ENCODE peak calls at places on chromosomes 11 and 22, in nine cellular contexts. X is HCT116, Z is endothelial cell of umbilical vein, V is upper lobe of left lung, J is spleen, W is sigmoid colon, B is prostate gland, H is K562, U is stomach. G is an unnamed sample.

GRCh38 chr11:110758012-110758411 is 45.8 kb upstream of the ARHGAP20 start:
- DNase-seq in X (no peak), Z (no peak), V (no peak), J (no peak), W (no peak), B (no peak), H (no peak), U (no peak), G (no peak)

GRCh38 chr11:64121637-64122410 is 44.1 kb downstream of the MACROD1 start:
- DNase-seq in X (no peak), Z (no peak), V (no peak), J (no peak), W (no peak), B (no peak), H (no peak), U (no peak), G (no peak)

GRCh38 chr11:10544491-10545470 is 3.8 kb upstream of the RNF141 start:
- DNase-seq in X (no peak), Z (no peak), V (no peak), J (peak), W (no peak), B (no peak), H (no peak), U (no peak), G (no peak)

GRCh38 chr11:102456381-102456780 is 3.8 kb upstream of the TMEM123 start:
- DNase-seq in X (no peak), Z (no peak), V (peak), J (no peak), W (no peak), B (no peak), H (no peak), U (no peak), G (no peak)

GRCh38 chr11:115930886-115931537 is 426.8 kb upstream of the CADM1 start:
- DNase-seq in X (no peak), Z (no peak), V (no peak), J (no peak), W (no peak), B (no peak), H (no peak), U (no peak), G (peak)

GRCh38 chr11:73516080-73516479 is 81.8 kb downstream of the FAM168A start:
- DNase-seq in X (no peak), Z (no peak), V (no peak), J (no peak), W (no peak), B (no peak), H (no peak), U (no peak), G (no peak)

GRCh38 chr11:70191495-70192140 is 11.5 kb upstream of the FADD start:
- DNase-seq in X (peak), Z (peak), V (peak), J (peak), W (no peak), B (peak), H (peak), U (peak), G (peak)

GRCh38 chr11:62539238-62539925 is 7.2 kb downstream of the AHNAK start:
- DNase-seq in X (no peak), Z (peak), V (peak), J (no peak), W (peak), B (no peak), H (peak), U (peak), G (peak)

GRCh38 chr22:23745780-23746179 is 5.1 kb downstream of the ZNF70 start:
- DNase-seq in X (no peak), Z (no peak), V (no peak), J (no peak), W (no peak), B (no peak), H (no peak), U (peak), G (no peak)

GRCh38 chr22:20282901-20283673 is 15.0 kb upstream of the RTN4R start:
- DNase-seq in X (no peak), Z (no peak), V (no peak), J (no peak), W (no peak), B (no peak), H (peak), U (no peak), G (no peak)

GRCh38 chr11:111906680-111907079 is 4.9 kb downstream of the CRYAB start:
- DNase-seq in X (no peak), Z (no peak), V (no peak), J (no peak), W (no peak), B (no peak), H (no peak), U (no peak), G (no peak)

GRCh38 chr11:36361901-36362391 is 65.9 kb downstream of the PRR5L start:
- DNase-seq in X (no peak), Z (no peak), V (peak), J (no peak), W (no peak), B (no peak), H (no peak), U (no peak), G (no peak)

GRCh38 chr11:67437082-67437821 is at the start of gene PTPRCAP:
- DNase-seq in X (no peak), Z (no peak), V (no peak), J (peak), W (no peak), B (no peak), H (peak), U (peak), G (peak)

GRCh38 chr11:125295922-125296321 is 131.4 kb downstream of the PKNOX2 start:
- DNase-seq in X (no peak), Z (peak), V (no peak), J (no peak), W (peak), B (no peak), H (no peak), U (no peak), G (no peak)

GRCh38 chr11:131425285-131425684 is 54.9 kb downstream of the NTM start:
- DNase-seq in X (no peak), Z (no peak), V (no peak), J (no peak), W (no peak), B (no peak), H (no peak), U (peak), G (no peak)

GRCh38 chr11:21511835-21512440 is 680.9 kb upstream of the ANO5 start:
- DNase-seq in X (peak), Z (no peak), V (peak), J (no peak), W (no peak), B (peak), H (peak), U (peak), G (peak)

GRCh38 chr11:130272336-130272735 is 42.4 kb downstream of the ZBTB44 start:
- DNase-seq in X (no peak), Z (no peak), V (no peak), J (no peak), W (no peak), B (no peak), H (no peak), U (no peak), G (no peak)

GRCh38 chr22:39814899-39815298 is 78.7 kb downstream of the ENTHD1 start:
- DNase-seq in X (no peak), Z (no peak), V (no peak), J (no peak), W (no peak), B (no peak), H (no peak), U (no peak), G (no peak)

GRCh38 chr11:70270877-70271634 is 566 bp downstream of the PPFIA1 start:
- DNase-seq in X (no peak), Z (peak), V (peak), J (peak), W (peak), B (no peak), H (peak), U (peak), G (peak)

GRCh38 chr22:48757581-48757980 is 1070.1 kb downstream of the BRD1 start:
- DNase-seq in X (no peak), Z (no peak), V (peak), J (peak), W (peak), B (no peak), H (no peak), U (peak), G (no peak)

GRCh38 chr22:46953968-46954755 is 191.7 kb downstream of the TBC1D22A start:
- DNase-seq in X (no peak), Z (no peak), V (no peak), J (no peak), W (no peak), B (no peak), H (peak), U (no peak), G (no peak)

GRCh38 chr11:106989056-106989455 is 29.2 kb downstream of the GUCY1A2 start:
- DNase-seq in X (no peak), Z (no peak), V (no peak), J (no peak), W (no peak), B (no peak), H (no peak), U (no peak), G (no peak)

GRCh38 chr22:40310081-40310770 is 36.1 kb upstream of the ADSL start:
- DNase-seq in X (no peak), Z (no peak), V (no peak), J (no peak), W (peak), B (no peak), H (no peak), U (no peak), G (peak)

GRCh38 chr22:39215430-39216142 is 29.2 kb downstream of the PDGFB start:
- DNase-seq in X (peak), Z (no peak), V (peak), J (peak), W (peak), B (no peak), H (peak), U (no peak), G (no peak)

GRCh38 chr22:46592390-46592872 is 27.8 kb upstream of the GRAMD4 start:
- DNase-seq in X (no peak), Z (peak), V (no peak), J (peak), W (peak), B (no peak), H (peak), U (no peak), G (peak)

GRCh38 chr11:69155302-69156198 is at the start of gene SMIM38:
- DNase-seq in X (no peak), Z (no peak), V (no peak), J (peak), W (no peak), B (no peak), H (peak), U (peak), G (no peak)

GRCh38 chr11:92642146-92642919 is 327.1 kb upstream of the MTNR1B start:
- DNase-seq in X (no peak), Z (no peak), V (no peak), J (no peak), W (no peak), B (no peak), H (no peak), U (no peak), G (no peak)

GRCh38 chr22:48464246-48464645 is 1363.4 kb downstream of the BRD1 start:
- DNase-seq in X (no peak), Z (no peak), V (peak), J (peak), W (no peak), B (no peak), H (no peak), U (no peak), G (no peak)

GRCh38 chr11:45815747-45816146 is 10.8 kb downstream of the SLC35C1 start:
- DNase-seq in X (no peak), Z (no peak), V (no peak), J (peak), W (peak), B (no peak), H (peak), U (no peak), G (no peak)

GRCh38 chr11:34063061-34063795 is 11.7 kb downstream of the CAPRIN1 start:
- DNase-seq in X (no peak), Z (no peak), V (no peak), J (no peak), W (no peak), B (no peak), H (no peak), U (no peak), G (no peak)

GRCh38 chr11:31641477-31642062 is 132.0 kb downstream of the ELP4 start:
- DNase-seq in X (peak), Z (peak), V (peak), J (no peak), W (no peak), B (peak), H (peak), U (peak), G (peak)

GRCh38 chr11:75141166-75141565 is 9.7 kb upstream of the SLCO2B1 start:
- DNase-seq in X (no peak), Z (no peak), V (no peak), J (no peak), W (no peak), B (no peak), H (no peak), U (no peak), G (no peak)

GRCh38 chr11:44630511-44631210 is 65.2 kb downstream of the CD82 start:
- DNase-seq in X (no peak), Z (no peak), V (no peak), J (peak), W (peak), B (peak), H (no peak), U (peak), G (peak)

GRCh38 chr11:1863352-1864215 is 10.7 kb downstream of the LSP1 start:
- DNase-seq in X (peak), Z (peak), V (peak), J (peak), W (peak), B (peak), H (peak), U (peak), G (peak)

GRCh38 chr11:112173152-112173551 is 2.2 kb upstream of the BCO2 start:
- DNase-seq in X (no peak), Z (no peak), V (peak), J (no peak), W (no peak), B (no peak), H (no peak), U (no peak), G (no peak)

GRCh38 chr11:121929581-121929980 is 186.4 kb downstream of the BLID start:
- DNase-seq in X (no peak), Z (peak), V (no peak), J (no peak), W (no peak), B (no peak), H (no peak), U (no peak), G (no peak)

GRCh38 chr11:798093-798713 is at the start of gene SLC25A22:
- DNase-seq in X (no peak), Z (peak), V (peak), J (peak), W (no peak), B (peak), H (peak), U (peak), G (peak)

GRCh38 chr11:78499971-78500370 is 74.7 kb downstream of the NARS2 start:
- DNase-seq in X (no peak), Z (peak), V (no peak), J (no peak), W (no peak), B (no peak), H (no peak), U (no peak), G (no peak)

GRCh38 chr22:38177926-38178604 is 3.6 kb downstream of the PLA2G6 start:
- DNase-seq in X (peak), Z (peak), V (peak), J (no peak), W (peak), B (peak), H (no peak), U (peak), G (peak)
- TF ChIP-seq POLR2A in X (no peak), Z (no peak), V (no peak), J (no peak), W (no peak), B (peak), H (no peak), U (no peak), G (no peak)

GRCh38 chr22:30239421-30240405 is 6.8 kb downstream of the LIF start:
- DNase-seq in X (no peak), Z (no peak), V (no peak), J (no peak), W (no peak), B (no peak), H (no peak), U (no peak), G (no peak)

GRCh38 chr22:30238661-30239420 is 7.7 kb downstream of the LIF start:
- DNase-seq in X (no peak), Z (no peak), V (no peak), J (no peak), W (peak), B (no peak), H (peak), U (no peak), G (peak)

GRCh38 chr22:30238136-30238535 is 8.4 kb downstream of the LIF start:
- DNase-seq in X (no peak), Z (no peak), V (no peak), J (no peak), W (no peak), B (no peak), H (no peak), U (no peak), G (no peak)

GRCh38 chr22:30241576-30242371 is 4.8 kb downstream of the LIF start:
- DNase-seq in X (no peak), Z (no peak), V (no peak), J (no peak), W (no peak), B (no peak), H (no peak), U (no peak), G (no peak)

GRCh38 chr22:30240541-30241417 is 5.8 kb downstream of the LIF start:
- DNase-seq in X (no peak), Z (no peak), V (no peak), J (no peak), W (no peak), B (no peak), H (no peak), U (no peak), G (no peak)
- TF ChIP-seq POLR2AphosphoS5 in X (peak), Z (no peak), V (no peak), J (no peak), W (no peak), B (no peak), H (no peak), U (no peak), G (no peak)

GRCh38 chr11:8757533-8757932 is 74.9 kb downstream of the RPL27A start:
- DNase-seq in X (no peak), Z (no peak), V (no peak), J (no peak), W (peak), B (no peak), H (no peak), U (no peak), G (no peak)

GRCh38 chr11:8757047-8757446 is 74.5 kb downstream of the RPL27A start:
- DNase-seq in X (no peak), Z (no peak), V (no peak), J (no peak), W (peak), B (no peak), H (no peak), U (no peak), G (no peak)

GRCh38 chr11:8760896-8761295 is 78.3 kb downstream of the RPL27A start:
- DNase-seq in X (no peak), Z (no peak), V (no peak), J (no peak), W (peak), B (no peak), H (no peak), U (no peak), G (no peak)

GRCh38 chr11:8759634-8760033 is 77.0 kb downstream of the RPL27A start:
- DNase-seq in X (no peak), Z (no peak), V (no peak), J (no peak), W (peak), B (peak), H (no peak), U (peak), G (no peak)

GRCh38 chr11:8758619-8759169 is 76.1 kb downstream of the RPL27A start:
- DNase-seq in X (no peak), Z (no peak), V (no peak), J (no peak), W (peak), B (no peak), H (no peak), U (no peak), G (no peak)
- TF ChIP-seq CTCF in X (no peak), Z (no peak), V (no peak), J (no peak), W (no peak), B (no peak), H (no peak), U (no peak), G (no peak)

GRCh38 chr22:21734540-21735197 is 925 bp downstream of the YPEL1 start:
- DNase-seq in X (no peak), Z (peak), V (no peak), J (no peak), W (no peak), B (no peak), H (peak), U (no peak), G (no peak)

GRCh38 chr22:21735198-21736083 is at the start of gene YPEL1:
- DNase-seq in X (peak), Z (peak), V (peak), J (peak), W (peak), B (peak), H (peak), U (peak), G (peak)

GRCh38 chr22:21736948-21737347 is 1.4 kb upstream of the YPEL1 start:
- DNase-seq in X (no peak), Z (no peak), V (no peak), J (no peak), W (no peak), B (no peak), H (peak), U (no peak), G (no peak)

GRCh38 chr22:21738081-21738480 is 2.5 kb upstream of the YPEL1 start:
- DNase-seq in X (no peak), Z (no peak), V (no peak), J (no peak), W (no peak), B (no peak), H (peak), U (no peak), G (no peak)

DNA sequence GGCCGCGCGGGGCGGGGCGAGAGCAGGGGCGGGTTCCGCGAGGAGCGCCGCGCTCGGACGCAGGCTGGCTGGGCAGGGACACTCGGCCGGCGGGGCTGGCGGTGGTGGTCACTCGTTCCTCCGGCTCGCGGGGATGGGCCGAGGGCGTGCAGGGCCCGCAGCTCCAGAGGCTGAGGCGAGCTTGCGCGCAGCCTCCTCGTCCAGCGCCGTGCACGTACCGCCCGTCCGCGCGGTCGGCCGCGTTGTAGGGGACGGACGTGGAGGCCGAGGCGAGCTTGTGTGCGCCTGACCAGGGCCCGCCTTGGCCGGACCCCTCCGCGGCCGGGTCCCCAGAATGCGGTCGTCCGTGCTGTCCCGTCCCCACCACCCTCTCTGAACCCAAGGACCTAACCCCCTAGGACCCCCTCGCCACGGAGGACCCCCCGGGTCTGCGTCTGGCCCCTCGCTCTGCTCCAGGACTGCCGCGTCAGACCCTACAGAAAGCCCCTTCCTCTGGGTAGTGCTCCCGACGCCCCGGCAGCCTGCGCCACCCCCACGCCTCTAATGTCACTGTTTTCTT is 569 bp upstream of the YPEL1 start:
- DNase-seq in X (no peak), Z (no peak), V (no peak), J (no peak), W (no peak), B (no peak), H (no peak), U (no peak), G (no peak)
- TF ChIP-seq POLR2A in X (no peak), Z (no peak), V (no peak), J (no peak), W (no peak), B (no peak), H (no peak), U (no peak), G (no peak)